ENCODE peak calls at places on chromosomes 5 and 9, in eight cellular contexts. B, X, Z, Q, C, D, G and U are unnamed samples.
A peak's percentile ranks its signal among the peaks of the same experiment; 100 is the strongest.

GRCh38 chr5:77859306-77859705 is 83.2 kb upstream of the TBCA start:
- DNase-seq in X (no peak), C (no peak), B (no peak), Z (no peak), Q (no peak), G (no peak), D (no peak), U (no peak)

GRCh38 chr9:97445119-97445701 is 33.3 kb downstream of the TDRD7 start:
- DNase-seq in Z (no peak), G (no peak), Q (no peak), B (no peak), D (no peak), X (no peak), C (no peak), U (no peak)

GRCh38 chr9:82133973-82134372 is 145.4 kb downstream of the SPATA31D1 start:
- DNase-seq in G (no peak), D (peak; percentile 2), X (no peak), Z (no peak), B (no peak), Q (no peak), C (no peak), U (no peak)

GRCh38 chr5:162248107-162248713 is 180.6 kb downstream of the GABRG2 start:
- DNase-seq in G (no peak), Q (peak; percentile 86), Z (peak; percentile 10), C (peak; percentile 18), B (no peak), X (peak; percentile 15), D (no peak), U (peak; percentile 9)

GRCh38 chr5:775960-776861 is 8.3 kb downstream of the ZDHHC11B start:
- DNase-seq in Z (no peak), Q (no peak), C (peak; percentile 3), G (no peak), B (no peak), D (no peak), X (no peak), U (no peak)

GRCh38 chr5:167626341-167627118 is 664.9 kb upstream of the WWC1 start:
- DNase-seq in B (no peak), Q (no peak), Z (no peak), C (no peak), G (no peak), X (no peak), D (no peak), U (no peak)

GRCh38 chr5:146027746-146028145 is 77.6 kb downstream of the PLAC8L1 start:
- DNase-seq in D (no peak), C (no peak), Q (no peak), Z (peak; percentile 62), B (peak; percentile 78), G (no peak), X (no peak), U (no peak)

GRCh38 chr9:133514475-133515239 is 10.1 kb downstream of the MYMK start:
- DNase-seq in G (no peak), B (no peak), Z (no peak), X (no peak), C (no peak), Q (no peak), D (no peak), U (no peak)

GRCh38 chr9:2725126-2725525 is 7.8 kb downstream of the KCNV2 start:
- DNase-seq in G (no peak), D (no peak), C (no peak), X (no peak), B (no peak), Z (no peak), Q (no peak), U (no peak)

GRCh38 chr9:118957585-118957984 is 411.6 kb downstream of the BRINP1 start:
- DNase-seq in D (no peak), C (no peak), B (no peak), Q (no peak), Z (no peak), X (no peak), G (no peak), U (no peak)

GRCh38 chr9:120716483-120716882 is 2.2 kb upstream of the MEGF9 start:
- DNase-seq in Z (no peak), C (no peak), Q (no peak), X (no peak), B (no peak), D (no peak), G (no peak), U (no peak)

GRCh38 chr9:79193001-79193400 is 378.8 kb upstream of the TLE4 start:
- DNase-seq in C (no peak), Q (no peak), B (no peak), Z (no peak), G (no peak), X (no peak), D (no peak), U (no peak)

GRCh38 chr5:18745988-18746615 is 1111.8 kb downstream of the TAF11L14 start:
- DNase-seq in Q (no peak), B (no peak), Z (peak; percentile 33), C (no peak), X (peak; percentile 45), D (peak; percentile 3), G (peak; percentile 89), U (peak; percentile 92)

GRCh38 chr5:34516166-34516565 is 140.0 kb upstream of the RAI14 start:
- DNase-seq in D (no peak), X (no peak), C (no peak), Q (no peak), Z (no peak), B (no peak), G (no peak), U (no peak)

GRCh38 chr5:157521704-157522029 is 53.9 kb downstream of the ADAM19 start:
- DNase-seq in Z (no peak), C (no peak), Q (no peak), X (no peak), G (no peak), B (no peak), D (no peak), U (no peak)

GRCh38 chr5:157519579-157520253 is 55.9 kb downstream of the ADAM19 start:
- DNase-seq in Q (no peak), B (no peak), Z (no peak), D (no peak), X (no peak), G (peak; percentile 71), C (no peak), U (no peak)

GRCh38 chr5:157518963-157519362 is 56.6 kb downstream of the ADAM19 start:
- DNase-seq in Q (no peak), C (no peak), X (no peak), D (no peak), Z (no peak), B (no peak), G (peak; percentile 77), U (no peak)

GRCh38 chr5:157523976-157524375 is 51.6 kb downstream of the ADAM19 start:
- DNase-seq in D (no peak), Q (no peak), C (no peak), B (no peak), G (no peak), Z (no peak), X (no peak), U (no peak)

GRCh38 chr5:157520911-157521703 is 54.5 kb downstream of the ADAM19 start:
- DNase-seq in Z (peak; percentile 30), Q (no peak), G (no peak), B (no peak), C (no peak), D (no peak), X (peak; percentile 23), U (no peak)
- TF ChIP-seq CTCF in Z (no peak), Q (peak; percentile 20), G (no peak), B (no peak), C (no peak), D (peak; percentile 20), X (no peak), U (no peak)

GRCh38 chr5:59897075-59897474 is 3.5 kb upstream of the PDE4D start:
- DNase-seq in D (no peak), G (no peak), X (no peak), Z (no peak), B (no peak), C (no peak), Q (no peak), U (no peak)

GRCh38 chr5:59893061-59893435 is 478 bp downstream of the PDE4D start:
- DNase-seq in D (no peak), B (no peak), G (no peak), Q (peak; percentile 67), Z (no peak), C (no peak), X (no peak), U (no peak)

GRCh38 chr5:59893436-59894227 is at the start of gene PDE4D:
- DNase-seq in X (no peak), C (no peak), G (no peak), Z (peak; percentile 22), B (no peak), Q (peak; percentile 85), D (peak; percentile 49), U (no peak)
- TF ChIP-seq MAX in X (no peak), C (no peak), G (no peak), Z (no peak), B (no peak), Q (peak; percentile 63), D (no peak), U (no peak)

GRCh38 chr9:16871358-16872151 is 1.1 kb upstream of the BNC2 start:
- DNase-seq in B (no peak), X (no peak), C (no peak), D (peak; percentile 59), Z (peak; percentile 62), Q (peak; percentile 67), G (no peak), U (peak; percentile 93)
- TF ChIP-seq POLR2A in B (no peak), X (no peak), C (no peak), D (no peak), Z (peak; percentile 7), Q (no peak), G (no peak), U (peak; percentile 29)

GRCh38 chr5:128494516-128494915 is 43.5 kb downstream of the FBN2 start:
- DNase-seq in C (no peak), B (no peak), Q (no peak), X (no peak), D (no peak), G (no peak), Z (peak; percentile 12), U (peak; percentile 8)

GRCh38 chr5:128493657-128494329 is 44.3 kb downstream of the FBN2 start:
- DNase-seq in Z (no peak), X (no peak), D (no peak), C (no peak), B (no peak), Q (no peak), G (no peak), U (no peak)

GRCh38 chr5:128498844-128499455 is 39.1 kb downstream of the FBN2 start:
- DNase-seq in G (no peak), Z (peak; percentile 61), B (peak; percentile 40), D (peak; percentile 60), C (no peak), Q (no peak), X (no peak), U (peak; percentile 53)
- TF ChIP-seq CTCF in G (peak; percentile 41), Z (peak; percentile 59), B (peak; percentile 47), D (peak; percentile 15), C (no peak), Q (peak; percentile 32), X (peak; percentile 22), U (peak; percentile 14)

DNA sequence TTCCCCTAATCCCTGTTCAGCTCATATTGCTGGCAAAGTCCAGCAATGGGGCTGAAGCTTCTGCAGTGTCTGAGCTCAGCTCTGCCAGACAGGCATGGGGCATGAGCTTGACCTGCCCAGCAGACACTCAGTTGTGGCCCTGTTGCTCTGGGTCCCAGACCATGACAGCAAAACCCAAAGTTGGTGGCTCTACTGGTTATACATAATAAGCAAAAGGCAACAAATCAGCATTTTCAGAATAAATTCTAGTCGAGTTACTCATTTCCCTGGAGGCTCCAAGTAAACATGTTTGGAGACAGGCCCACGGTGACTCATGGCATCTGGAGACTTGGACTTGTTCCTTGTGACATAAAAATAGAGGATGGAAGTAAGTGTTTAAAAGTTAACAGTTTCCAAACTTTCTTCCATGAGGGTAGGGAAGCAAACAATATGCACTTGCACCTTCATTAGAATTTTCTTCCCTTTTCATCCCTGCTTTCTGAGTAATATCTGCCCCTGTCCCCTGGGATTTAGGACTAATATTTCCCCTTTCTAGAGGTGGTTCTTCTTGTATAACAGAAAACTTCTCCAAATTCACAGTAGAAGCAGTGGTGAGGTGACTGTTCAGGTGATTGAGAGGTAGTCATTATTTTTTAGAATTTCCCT is 60.1 kb upstream of the SLC2A8 start:
- DNase-seq in G (no peak), X (peak; percentile 16), B (peak; percentile 69), C (no peak), D (peak; percentile 98), Z (peak; percentile 88), Q (no peak), U (peak; percentile 22)
- TF ChIP-seq MAX in G (no peak), X (no peak), B (no peak), C (no peak), D (no peak), Z (peak; percentile 77), Q (no peak), U (no peak)